ENCODE peak calls at places on chromosomes 13 and 19, in seven cellular contexts. One of them, this sample, is unnamed.

GRCh38 chr19:48287748-48288147 is 17.9 kb downstream of the ZNF114 start:
- DNase-seq in astrocyte of the spinal cord: no peak
- DNase-seq in dorsolateral prefrontal cortex: no peak
- DNase-seq in fibroblast of the aortic adventitia: no peak
- DNase-seq in NB4: no peak
- DNase-seq in esophagus squamous epithelium: no peak
- DNase-seq in astrocyte: no peak
- DNase-seq in this sample: no peak

GRCh38 chr13:27170521-27171243 is 929 bp downstream of the USP12 start:
- DNase-seq in astrocyte: no peak
- DNase-seq in esophagus squamous epithelium: no peak
- DNase-seq in astrocyte of the spinal cord: peak; percentile 71
- DNase-seq in fibroblast of the aortic adventitia: peak; percentile 36
- DNase-seq in NB4: peak; percentile 69
- DNase-seq in dorsolateral prefrontal cortex: peak; percentile 34
- DNase-seq in this sample: no peak

GRCh38 chr19:56866563-56866962 is 26.0 kb upstream of the PEG3 start:
- DNase-seq in astrocyte of the spinal cord: no peak
- DNase-seq in dorsolateral prefrontal cortex: no peak
- DNase-seq in esophagus squamous epithelium: no peak
- DNase-seq in astrocyte: no peak
- DNase-seq in NB4: no peak
- DNase-seq in fibroblast of the aortic adventitia: no peak
- DNase-seq in this sample: no peak

GRCh38 chr13:73450583-73450982 is 391.8 kb downstream of the KLF5 start:
- DNase-seq in fibroblast of the aortic adventitia: no peak
- DNase-seq in esophagus squamous epithelium: no peak
- DNase-seq in astrocyte: peak; percentile 69
- DNase-seq in NB4: no peak
- DNase-seq in astrocyte of the spinal cord: peak; percentile 73
- DNase-seq in dorsolateral prefrontal cortex: no peak
- DNase-seq in this sample: no peak

GRCh38 chr19:46704379-46705076 is 12.4 kb downstream of the PRKD2 start:
- DNase-seq in fibroblast of the aortic adventitia: peak; percentile 44
- DNase-seq in dorsolateral prefrontal cortex: peak; percentile 29
- DNase-seq in astrocyte: no peak
- DNase-seq in astrocyte of the spinal cord: peak; percentile 23
- DNase-seq in NB4: peak; percentile 88
- DNase-seq in esophagus squamous epithelium: no peak
- DNase-seq in this sample: peak; percentile 33

GRCh38 chr13:20370815-20371421 is 138.8 kb upstream of the GJB6 start:
- DNase-seq in esophagus squamous epithelium: no peak
- DNase-seq in NB4: no peak
- DNase-seq in dorsolateral prefrontal cortex: no peak
- DNase-seq in astrocyte: no peak
- DNase-seq in fibroblast of the aortic adventitia: no peak
- DNase-seq in astrocyte of the spinal cord: no peak
- DNase-seq in this sample: no peak

GRCh38 chr19:17952041-17952976 is 14.6 kb upstream of the KCNN1 start:
- DNase-seq in NB4: no peak
- DNase-seq in fibroblast of the aortic adventitia: no peak
- DNase-seq in dorsolateral prefrontal cortex: no peak
- DNase-seq in astrocyte of the spinal cord: no peak
- DNase-seq in esophagus squamous epithelium: no peak
- DNase-seq in astrocyte: no peak
- DNase-seq in this sample: no peak

GRCh38 chr19:28426110-28426901 is 786.6 kb downstream of the UQCRFS1 start:
- DNase-seq in fibroblast of the aortic adventitia: no peak
- DNase-seq in astrocyte of the spinal cord: no peak
- DNase-seq in esophagus squamous epithelium: no peak
- DNase-seq in dorsolateral prefrontal cortex: no peak
- DNase-seq in astrocyte: no peak
- DNase-seq in NB4: no peak
- DNase-seq in this sample: no peak

GRCh38 chr19:44623080-44623479 is 9.7 kb downstream of the IGSF23 start:
- DNase-seq in fibroblast of the aortic adventitia: peak; percentile 31
- DNase-seq in astrocyte of the spinal cord: peak; percentile 31
- DNase-seq in esophagus squamous epithelium: no peak
- DNase-seq in NB4: peak; percentile 65
- DNase-seq in astrocyte: peak; percentile 10
- DNase-seq in dorsolateral prefrontal cortex: no peak
- DNase-seq in this sample: peak; percentile 73

GRCh38 chr13:23870356-23871146 is 18.6 kb downstream of the MIPEP start:
- DNase-seq in esophagus squamous epithelium: no peak
- DNase-seq in dorsolateral prefrontal cortex: no peak
- DNase-seq in NB4: no peak
- DNase-seq in astrocyte of the spinal cord: no peak
- DNase-seq in fibroblast of the aortic adventitia: no peak
- DNase-seq in astrocyte: no peak
- DNase-seq in this sample: peak; percentile 9

GRCh38 chr19:31378404-31378803 is 29.2 kb upstream of the TSHZ3 start:
- DNase-seq in esophagus squamous epithelium: no peak
- DNase-seq in fibroblast of the aortic adventitia: peak; percentile 98
- DNase-seq in dorsolateral prefrontal cortex: no peak
- DNase-seq in astrocyte of the spinal cord: peak; percentile 95
- DNase-seq in NB4: no peak
- DNase-seq in astrocyte: peak; percentile 98
- DNase-seq in this sample: peak; percentile 95

GRCh38 chr19:6772028-6772865 is at the start of gene VAV1:
- DNase-seq in astrocyte of the spinal cord: no peak
- DNase-seq in astrocyte: no peak
- DNase-seq in esophagus squamous epithelium: peak; percentile 55
- DNase-seq in NB4: peak; percentile 93
- DNase-seq in fibroblast of the aortic adventitia: no peak
- DNase-seq in dorsolateral prefrontal cortex: no peak
- DNase-seq in this sample: no peak

GRCh38 chr13:41148421-41149283 is 16.1 kb upstream of the KBTBD6 start:
- DNase-seq in NB4: peak; percentile 30
- DNase-seq in astrocyte: no peak
- DNase-seq in dorsolateral prefrontal cortex: no peak
- DNase-seq in fibroblast of the aortic adventitia: no peak
- DNase-seq in astrocyte of the spinal cord: no peak
- DNase-seq in esophagus squamous epithelium: no peak
- DNase-seq in this sample: no peak

GRCh38 chr13:114230117-114230516 is 4.6 kb upstream of the CDC16 start:
- DNase-seq in dorsolateral prefrontal cortex: no peak
- DNase-seq in NB4: peak; percentile 85
- DNase-seq in astrocyte of the spinal cord: no peak
- DNase-seq in fibroblast of the aortic adventitia: peak; percentile 30
- DNase-seq in esophagus squamous epithelium: no peak
- DNase-seq in astrocyte: peak; percentile 33
- DNase-seq in this sample: peak; percentile 54

GRCh38 chr13:76830805-76831204 is 55.4 kb downstream of the KCTD12 start:
- DNase-seq in fibroblast of the aortic adventitia: no peak
- DNase-seq in esophagus squamous epithelium: no peak
- DNase-seq in dorsolateral prefrontal cortex: peak; percentile 28
- DNase-seq in astrocyte: no peak
- DNase-seq in NB4: no peak
- DNase-seq in astrocyte of the spinal cord: no peak
- DNase-seq in this sample: no peak

GRCh38 chr13:111171629-111172028 is 56.5 kb downstream of the ARHGEF7 start:
- DNase-seq in astrocyte of the spinal cord: no peak
- DNase-seq in fibroblast of the aortic adventitia: no peak
- DNase-seq in astrocyte: no peak
- DNase-seq in NB4: no peak
- DNase-seq in dorsolateral prefrontal cortex: no peak
- DNase-seq in esophagus squamous epithelium: no peak
- DNase-seq in this sample: no peak

GRCh38 chr13:73948848-73949529 is 185.2 kb downstream of the KLF12 start:
- DNase-seq in astrocyte: no peak
- DNase-seq in dorsolateral prefrontal cortex: no peak
- DNase-seq in fibroblast of the aortic adventitia: no peak
- DNase-seq in astrocyte of the spinal cord: no peak
- DNase-seq in esophagus squamous epithelium: no peak
- DNase-seq in NB4: no peak
- DNase-seq in this sample: no peak

GRCh38 chr13:48412100-48412556 is 785 bp downstream of the LPAR6 start:
- DNase-seq in NB4: peak; percentile 18
- DNase-seq in astrocyte: no peak
- DNase-seq in fibroblast of the aortic adventitia: peak; percentile 44
- DNase-seq in esophagus squamous epithelium: no peak
- DNase-seq in astrocyte of the spinal cord: peak; percentile 55
- DNase-seq in dorsolateral prefrontal cortex: no peak
- DNase-seq in this sample: no peak

GRCh38 chr13:34523401-34523800 is 418.7 kb upstream of the NBEA start:
- DNase-seq in esophagus squamous epithelium: no peak
- DNase-seq in dorsolateral prefrontal cortex: no peak
- DNase-seq in fibroblast of the aortic adventitia: no peak
- DNase-seq in astrocyte of the spinal cord: no peak
- DNase-seq in astrocyte: peak; percentile 46
- DNase-seq in NB4: no peak
- DNase-seq in this sample: peak; percentile 42

GRCh38 chr13:99724633-99725517 is 223.6 kb downstream of the TM9SF2 start:
- DNase-seq in astrocyte: no peak
- DNase-seq in esophagus squamous epithelium: no peak
- DNase-seq in fibroblast of the aortic adventitia: no peak
- DNase-seq in astrocyte of the spinal cord: no peak
- DNase-seq in dorsolateral prefrontal cortex: no peak
- DNase-seq in NB4: no peak
- DNase-seq in this sample: no peak

GRCh38 chr13:72565893-72566292 is 161.5 kb downstream of the MZT1 start:
- DNase-seq in dorsolateral prefrontal cortex: no peak
- DNase-seq in esophagus squamous epithelium: no peak
- DNase-seq in astrocyte: peak; percentile 11
- DNase-seq in astrocyte of the spinal cord: peak; percentile 49
- DNase-seq in NB4: peak; percentile 44
- DNase-seq in fibroblast of the aortic adventitia: peak; percentile 3
- DNase-seq in this sample: peak; percentile 12

GRCh38 chr13:94595006-94595942 is 678 bp downstream of the TGDS start:
- DNase-seq in astrocyte: no peak
- DNase-seq in astrocyte of the spinal cord: peak; percentile 7
- DNase-seq in esophagus squamous epithelium: no peak
- DNase-seq in NB4: peak; percentile 56
- DNase-seq in dorsolateral prefrontal cortex: peak; percentile 18
- DNase-seq in fibroblast of the aortic adventitia: peak; percentile 28
- DNase-seq in this sample: peak; percentile 17

GRCh38 chr13:66219493-66219892 is 1010.6 kb downstream of the PCDH9 start:
- DNase-seq in fibroblast of the aortic adventitia: no peak
- DNase-seq in astrocyte: no peak
- DNase-seq in NB4: no peak
- DNase-seq in dorsolateral prefrontal cortex: no peak
- DNase-seq in astrocyte of the spinal cord: no peak
- DNase-seq in esophagus squamous epithelium: no peak
- DNase-seq in this sample: no peak

GRCh38 chr19:46813570-46814358 is 25.4 kb upstream of the SLC1A5 start:
- DNase-seq in fibroblast of the aortic adventitia: peak; percentile 37
- DNase-seq in dorsolateral prefrontal cortex: no peak
- DNase-seq in astrocyte: peak; percentile 16
- DNase-seq in NB4: no peak
- DNase-seq in esophagus squamous epithelium: no peak
- DNase-seq in astrocyte of the spinal cord: peak; percentile 72
- DNase-seq in this sample: peak; percentile 46

GRCh38 chr19:13127051-13127450 is 9.0 kb downstream of the NACC1 start:
- DNase-seq in NB4: no peak
- DNase-seq in esophagus squamous epithelium: no peak
- DNase-seq in astrocyte of the spinal cord: no peak
- DNase-seq in astrocyte: no peak
- DNase-seq in fibroblast of the aortic adventitia: peak; percentile 51
- DNase-seq in dorsolateral prefrontal cortex: no peak
- DNase-seq in this sample: no peak

GRCh38 chr13:40639226-40639681 is 27.2 kb downstream of the FOXO1 start:
- DNase-seq in astrocyte of the spinal cord: no peak
- DNase-seq in astrocyte: no peak
- DNase-seq in NB4: peak; percentile 52
- DNase-seq in fibroblast of the aortic adventitia: peak; percentile 60
- DNase-seq in dorsolateral prefrontal cortex: no peak
- DNase-seq in esophagus squamous epithelium: no peak
- DNase-seq in this sample: peak; percentile 26

GRCh38 chr13:46903748-46904147 is 6.9 kb upstream of the HTR2A start:
- DNase-seq in fibroblast of the aortic adventitia: peak; percentile 40
- DNase-seq in astrocyte of the spinal cord: peak; percentile 43
- DNase-seq in esophagus squamous epithelium: no peak
- DNase-seq in astrocyte: peak; percentile 45
- DNase-seq in NB4: no peak
- DNase-seq in dorsolateral prefrontal cortex: no peak
- DNase-seq in this sample: peak; percentile 45

GRCh38 chr13:89115307-89115706 is 1444.1 kb downstream of the SLITRK5 start:
- DNase-seq in fibroblast of the aortic adventitia: no peak
- DNase-seq in esophagus squamous epithelium: no peak
- DNase-seq in astrocyte of the spinal cord: no peak
- DNase-seq in astrocyte: no peak
- DNase-seq in dorsolateral prefrontal cortex: no peak
- DNase-seq in NB4: peak; percentile 4
- DNase-seq in this sample: no peak
- TF ChIP-seq CTCF in fibroblast of the aortic adventitia: peak; percentile 8
- TF ChIP-seq CTCF in esophagus squamous epithelium: no peak
- TF ChIP-seq CTCF in astrocyte of the spinal cord: peak; percentile 2
- TF ChIP-seq CTCF in astrocyte: no peak
- TF ChIP-seq CTCF in dorsolateral prefrontal cortex: no peak
- TF ChIP-seq CTCF in NB4: peak; percentile 24
- TF ChIP-seq CTCF in this sample: peak; percentile 12

GRCh38 chr19:12052571-12053169 is at the start of gene ZNF878:
- DNase-seq in fibroblast of the aortic adventitia: peak; percentile 71
- DNase-seq in astrocyte of the spinal cord: peak; percentile 83
- DNase-seq in NB4: peak; percentile 96
- DNase-seq in astrocyte: peak; percentile 79
- DNase-seq in esophagus squamous epithelium: no peak
- DNase-seq in dorsolateral prefrontal cortex: peak; percentile 93
- DNase-seq in this sample: peak; percentile 75
- TF ChIP-seq CTCF in fibroblast of the aortic adventitia: no peak
- TF ChIP-seq CTCF in astrocyte of the spinal cord: peak; percentile 14
- TF ChIP-seq CTCF in NB4: peak; percentile 27
- TF ChIP-seq CTCF in astrocyte: no peak
- TF ChIP-seq CTCF in esophagus squamous epithelium: no peak
- TF ChIP-seq CTCF in dorsolateral prefrontal cortex: no peak
- TF ChIP-seq CTCF in this sample: peak; percentile 9

GRCh38 chr13:51959773-51960172 is 51.5 kb downstream of the ATP7B start:
- DNase-seq in dorsolateral prefrontal cortex: no peak
- DNase-seq in fibroblast of the aortic adventitia: no peak
- DNase-seq in NB4: peak; percentile 31
- DNase-seq in astrocyte of the spinal cord: no peak
- DNase-seq in esophagus squamous epithelium: no peak
- DNase-seq in astrocyte: no peak
- DNase-seq in this sample: no peak
- TF ChIP-seq CTCF in dorsolateral prefrontal cortex: no peak
- TF ChIP-seq CTCF in fibroblast of the aortic adventitia: no peak
- TF ChIP-seq CTCF in NB4: peak; percentile 4
- TF ChIP-seq CTCF in astrocyte of the spinal cord: no peak
- TF ChIP-seq CTCF in esophagus squamous epithelium: no peak
- TF ChIP-seq CTCF in astrocyte: no peak
- TF ChIP-seq CTCF in this sample: no peak

DNA sequence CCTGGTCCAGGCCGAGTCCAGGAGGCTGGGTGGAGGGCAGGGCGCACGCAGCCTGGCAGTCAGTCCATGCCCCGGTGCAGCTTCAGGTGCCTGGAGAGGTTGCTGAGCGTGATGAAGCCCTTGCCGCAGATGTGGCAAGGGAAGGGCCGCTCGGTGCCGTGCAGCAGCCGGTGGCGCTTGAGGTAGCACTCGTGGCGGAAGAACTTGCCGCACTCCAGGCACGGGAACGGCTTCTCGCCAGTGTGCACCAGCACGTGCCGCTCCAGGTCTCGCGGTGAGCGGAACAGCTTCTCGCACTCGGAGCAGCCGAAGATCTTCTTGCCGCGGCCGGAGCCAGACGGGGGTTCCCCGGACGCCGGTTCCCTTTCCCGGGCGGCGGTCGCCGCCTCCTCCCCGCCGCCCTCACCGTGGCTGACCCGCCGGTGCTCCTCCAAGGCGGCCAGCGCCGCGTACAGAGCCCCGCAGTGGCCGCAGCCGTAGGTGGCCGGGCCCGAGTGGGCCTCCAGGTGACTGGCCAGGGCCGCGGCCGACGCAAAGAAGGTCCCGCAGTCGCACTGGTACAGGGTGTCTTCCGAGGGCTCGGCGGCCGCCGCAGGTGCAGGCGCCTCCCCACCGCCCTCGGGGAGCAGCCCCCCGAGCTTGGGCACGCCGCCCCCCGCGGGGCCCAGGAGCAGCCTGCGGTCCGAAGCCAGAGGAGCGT is 6.8 kb downstream of the FIZ1 start:
- DNase-seq in astrocyte: no peak
- DNase-seq in dorsolateral prefrontal cortex: no peak
- DNase-seq in esophagus squamous epithelium: no peak
- DNase-seq in astrocyte of the spinal cord: no peak
- DNase-seq in fibroblast of the aortic adventitia: no peak
- DNase-seq in NB4: no peak
- DNase-seq in this sample: no peak
- TF ChIP-seq CTCF in astrocyte: no peak
- TF ChIP-seq CTCF in dorsolateral prefrontal cortex: no peak
- TF ChIP-seq CTCF in esophagus squamous epithelium: no peak
- TF ChIP-seq CTCF in astrocyte of the spinal cord: no peak
- TF ChIP-seq CTCF in fibroblast of the aortic adventitia: no peak
- TF ChIP-seq CTCF in NB4: no peak
- TF ChIP-seq CTCF in this sample: no peak